ENCODE peak calls at places on chromosome 17, in seven cellular contexts. M is cardiac muscle cell, Y is tibial artery, T is IMR-90, C is ovary, J is heart left ventricle, S is GM23338. I is an unnamed sample. For H3K4me1, the result is how much of the 10 kb centered on the place peaks cover.

GRCh38 chr17:56653877-56654276 is 60.4 kb downstream of the NOG start:
- DNase-seq in S (peak), T (peak), Y (no peak), C (no peak), J (no peak), M (peak), I (no peak)

GRCh38 chr17:13428611-13429042 is 173.1 kb downstream of the HS3ST3A1 start:
- DNase-seq in Y (no peak), M (no peak), J (no peak), T (no peak), S (no peak), C (no peak), I (no peak)

GRCh38 chr17:488993-489757 is 136.6 kb upstream of the RPH3AL start:
- DNase-seq in M (peak), S (peak), C (no peak), J (peak), T (peak), Y (no peak), I (no peak)

GRCh38 chr17:64155751-64156544 is 26.0 kb upstream of the ERN1 start:
- DNase-seq in T (peak), Y (no peak), S (no peak), J (peak), C (no peak), M (no peak), I (peak)

GRCh38 chr17:6497496-6498221 is 53.4 kb downstream of the PIMREG start:
- DNase-seq in J (no peak), T (no peak), M (no peak), S (peak), Y (peak), C (no peak), I (no peak)

GRCh38 chr17:40100669-40101366 is 429 bp upstream of the NR1D1 start:
- DNase-seq in S (peak), J (peak), M (peak), Y (peak), C (peak), T (peak), I (peak)

GRCh38 chr17:45287526-45288264 is 25.8 kb upstream of the SPATA32 start:
- DNase-seq in M (no peak), J (no peak), C (no peak), Y (no peak), S (no peak), T (no peak), I (no peak)

GRCh38 chr17:16255481-16255901 is 38.5 kb downstream of the PIGL start:
- DNase-seq in C (peak), J (peak), S (peak), Y (peak), M (peak), T (peak), I (peak)

GRCh38 chr17:48954300-48954755 is 9.7 kb upstream of the SNF8 start:
- DNase-seq in T (peak), M (peak), J (no peak), C (no peak), Y (no peak), S (peak), I (no peak)

GRCh38 chr17:75404739-75405364 is 626 bp downstream of the GRB2 start:
- DNase-seq in Y (peak), M (peak), T (peak), C (peak), S (peak), J (peak), I (peak)

GRCh38 chr17:57135748-57136342 is 50.8 kb downstream of the AKAP1 start:
- DNase-seq in J (no peak), T (no peak), S (no peak), M (no peak), Y (peak), C (no peak), I (no peak)

GRCh38 chr17:73952498-73953205 is 250.8 kb upstream of the RPL38 start:
- DNase-seq in J (peak), Y (no peak), T (no peak), M (peak), C (no peak), S (peak), I (peak)

GRCh38 chr17:13601317-13601775 is 383 bp downstream of the HS3ST3A1 start:
- DNase-seq in J (peak), S (peak), C (no peak), Y (no peak), T (no peak), M (peak), I (no peak)

GRCh38 chr17:73855933-73856332 is 211.7 kb upstream of the SDK2 start:
- DNase-seq in T (no peak), S (no peak), M (no peak), Y (no peak), J (no peak), C (no peak), I (peak)

GRCh38 chr17:64496348-64496785 is 487 bp downstream of the POLG2 start:
- DNase-seq in C (no peak), J (no peak), S (peak), M (peak), T (no peak), Y (peak), I (no peak)

GRCh38 chr17:31691251-31691905 is 167.7 kb downstream of the COPRS start:
- DNase-seq in J (no peak), T (no peak), C (no peak), S (no peak), Y (no peak), M (no peak), I (no peak)

GRCh38 chr17:34261568-34261967 is 6.5 kb downstream of the CCL2 start:
- DNase-seq in C (no peak), Y (no peak), T (no peak), S (no peak), J (no peak), M (no peak), I (no peak)

GRCh38 chr17:72726936-72727335 is 365.6 kb downstream of the SLC39A11 start:
- DNase-seq in T (peak), C (no peak), M (no peak), S (no peak), Y (no peak), J (no peak), I (no peak)
- TF ChIP-seq CTCF in T (peak), C (no peak), M (no peak), S (no peak), Y (no peak), J (no peak), I (no peak)

DNA sequence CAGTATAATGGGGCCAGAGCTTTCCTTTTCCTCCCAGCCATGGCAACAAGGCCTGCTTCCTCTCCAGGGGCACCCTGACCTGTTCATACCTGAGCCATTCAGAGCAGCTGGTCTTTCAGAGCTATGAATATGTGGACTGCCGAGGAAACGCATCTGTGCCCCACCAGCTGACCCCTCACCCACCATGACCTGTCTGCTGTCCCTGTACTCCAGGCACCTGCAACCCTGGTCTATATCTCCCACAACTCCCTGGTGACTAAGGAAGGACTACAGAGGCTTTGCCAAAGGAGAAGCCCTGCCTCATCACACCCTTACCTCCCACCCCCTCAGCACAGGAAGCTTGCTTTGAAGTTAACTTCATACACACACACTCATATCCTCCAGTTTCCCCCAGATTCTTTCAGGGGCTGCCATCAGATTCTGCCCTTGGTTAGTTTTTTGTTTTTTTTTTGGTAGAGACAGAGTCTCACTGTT is 6.0 kb downstream of the TMEM106A start:
- DNase-seq in C (no peak), Y (no peak), J (no peak), T (no peak), M (no peak), S (no peak), I (no peak)
- H3K4me3 ChIP-seq in C (no peak), Y (no peak), J (no peak), T (no peak), M (no peak), S (no peak), I (no peak)

GRCh38 chr17:29620779-29621500 is 1.8 kb downstream of the CORO6 start:
- DNase-seq in T (no peak), C (no peak), Y (peak), S (no peak), M (no peak), J (no peak), I (no peak)

GRCh38 chr17:29624586-29624985 is 1.9 kb upstream of the CORO6 start:
- DNase-seq in M (no peak), S (no peak), J (no peak), T (no peak), Y (no peak), C (no peak), I (no peak)

GRCh38 chr17:29621751-29622194 is 939 bp downstream of the CORO6 start:
- DNase-seq in J (no peak), C (no peak), T (no peak), Y (peak), M (no peak), S (no peak), I (no peak)

GRCh38 chr17:29623283-29623647 is 553 bp upstream of the CORO6 start:
- DNase-seq in S (peak), C (no peak), M (no peak), Y (peak), T (no peak), J (no peak), I (no peak)

DNA sequence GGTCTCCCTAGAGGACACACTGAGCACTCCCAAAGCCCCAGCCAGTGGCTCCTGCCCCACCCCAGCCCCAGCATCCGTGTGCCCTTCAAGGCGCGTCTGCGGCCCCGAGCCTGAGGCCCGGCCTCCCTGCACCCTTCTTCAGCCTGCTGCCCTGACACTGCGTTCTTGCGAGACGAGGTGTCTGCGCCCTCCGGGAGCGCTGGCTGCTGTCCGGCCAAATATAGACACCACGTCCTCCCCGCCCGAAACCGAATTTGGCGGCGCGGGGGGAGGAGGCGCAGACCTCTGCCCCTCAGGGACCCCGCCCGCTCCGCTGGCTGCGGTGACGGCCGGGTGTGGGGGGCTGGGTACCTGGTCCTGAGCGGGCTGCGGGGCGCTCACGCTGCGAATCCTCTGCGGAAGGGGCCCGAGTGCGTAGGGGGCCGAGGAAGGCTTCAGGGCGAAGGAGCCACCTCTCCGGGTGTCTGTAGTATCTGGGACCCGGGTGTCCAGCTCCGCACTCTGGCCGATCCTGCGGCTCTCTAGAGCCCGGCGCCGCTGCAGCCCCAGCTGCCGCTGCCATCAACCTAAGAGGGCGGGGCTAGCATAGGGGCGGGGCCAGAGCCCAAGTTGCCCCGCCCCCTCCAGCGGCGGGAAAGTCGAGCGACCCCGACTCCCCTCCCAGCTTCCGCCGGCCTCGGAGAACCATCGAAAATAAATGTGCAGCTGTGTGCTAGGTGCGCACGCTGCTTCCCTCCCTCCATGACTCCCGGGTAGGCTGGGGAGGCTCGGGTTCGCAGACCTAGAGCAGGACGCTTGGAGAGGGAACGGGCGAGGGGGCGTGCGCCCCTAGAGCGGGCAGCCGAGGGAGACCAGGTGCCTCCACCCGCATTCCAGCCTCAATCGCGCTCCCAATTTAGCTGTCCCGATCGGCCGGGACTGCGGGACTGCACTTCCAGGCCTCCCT is at the start of gene CORO6:
- DNase-seq in M (peak), J (peak), S (peak), T (peak), C (peak), Y (peak), I (peak)
- H3K4me1 ChIP-seq in M (under half), J (under half), S (under half), T (under half), C (under half), Y (half or more), I (under half)

GRCh38 chr17:81962499-81963441 is 1.8 kb upstream of the NOTUM start:
- DNase-seq in J (no peak), M (no peak), S (peak), C (peak), T (no peak), Y (no peak), I (no peak)

GRCh38 chr17:81960130-81960958 is 643 bp downstream of the NOTUM start:
- DNase-seq in T (no peak), C (peak), S (peak), J (no peak), Y (no peak), M (no peak), I (no peak)

GRCh38 chr17:81959362-81960129 is 1.4 kb downstream of the NOTUM start:
- DNase-seq in Y (no peak), S (peak), J (peak), T (peak), C (peak), M (peak), I (peak)

GRCh38 chr17:81961554-81962498 is 839 bp upstream of the NOTUM start:
- DNase-seq in J (no peak), T (no peak), S (peak), Y (no peak), C (no peak), M (no peak), I (no peak)

DNA sequence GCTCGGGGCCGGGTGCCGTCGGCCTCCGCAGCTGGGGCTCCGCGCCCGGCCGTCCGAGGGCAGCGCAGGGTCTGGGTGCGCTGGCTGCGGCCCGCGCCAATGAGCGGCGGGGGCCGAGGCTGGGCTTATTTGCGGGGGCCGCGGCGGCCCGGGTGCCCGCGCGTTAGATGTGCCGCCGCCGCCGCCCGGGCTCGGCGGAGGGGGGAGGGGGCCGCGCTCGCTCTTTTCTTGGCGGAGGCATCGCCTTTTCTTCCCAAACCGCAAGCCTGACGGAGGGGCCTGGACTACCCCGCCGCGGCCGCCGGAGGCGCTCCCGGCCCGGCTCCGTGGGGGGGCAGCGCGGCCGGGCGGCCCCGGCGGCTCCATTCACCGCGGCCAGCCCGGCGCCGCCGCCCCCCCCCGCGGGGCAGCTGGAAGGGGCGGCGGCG is at the start of gene NOTUM:
- DNase-seq in M (peak), Y (no peak), J (no peak), S (peak), T (peak), C (peak), I (no peak)
- TF ChIP-seq CTCF in M (peak), Y (no peak), J (no peak), S (no peak), T (peak), C (no peak), I (peak)

DNA sequence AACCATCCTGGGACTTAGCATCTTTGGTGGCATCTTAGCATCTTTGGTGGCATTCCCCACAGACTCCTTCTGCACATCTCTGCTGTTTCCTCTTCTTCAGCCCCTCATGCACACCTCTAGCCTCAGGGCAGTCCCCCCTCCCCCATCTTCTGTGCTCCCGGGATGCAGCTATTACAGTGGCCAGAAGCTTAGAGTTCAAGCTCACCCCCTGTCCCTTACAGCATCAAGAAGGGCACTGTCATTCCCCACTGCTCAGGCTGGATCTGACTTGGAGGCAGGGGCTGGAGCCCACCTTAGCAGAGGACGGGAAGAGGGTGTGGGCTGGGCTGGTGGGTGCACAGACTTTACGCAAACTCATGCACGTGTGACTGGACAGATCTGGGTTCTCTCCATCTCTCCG is 650 bp downstream of the EPN3 start:
- DNase-seq in M (no peak), C (no peak), J (no peak), T (no peak), Y (no peak), S (peak), I (no peak)
- H3K4me3 ChIP-seq in M (peak), C (peak), J (peak), T (no peak), Y (no peak), S (peak), I (peak)

GRCh38 chr17:62140376-62140775 is 75.3 kb upstream of the MED13 start:
- DNase-seq in Y (no peak), M (no peak), T (no peak), S (no peak), J (no peak), C (no peak), I (no peak)

GRCh38 chr17:62134397-62134796 is 69.3 kb upstream of the MED13 start:
- DNase-seq in T (peak), M (no peak), C (no peak), S (no peak), Y (no peak), J (no peak), I (no peak)

GRCh38 chr17:62140836-62141235 is 75.8 kb upstream of the MED13 start:
- DNase-seq in J (no peak), C (no peak), Y (no peak), S (no peak), T (peak), M (no peak), I (no peak)

GRCh38 chr17:62135742-62136141 is 70.7 kb upstream of the MED13 start:
- DNase-seq in C (no peak), Y (no peak), M (no peak), J (no peak), S (no peak), T (no peak), I (no peak)

DNA sequence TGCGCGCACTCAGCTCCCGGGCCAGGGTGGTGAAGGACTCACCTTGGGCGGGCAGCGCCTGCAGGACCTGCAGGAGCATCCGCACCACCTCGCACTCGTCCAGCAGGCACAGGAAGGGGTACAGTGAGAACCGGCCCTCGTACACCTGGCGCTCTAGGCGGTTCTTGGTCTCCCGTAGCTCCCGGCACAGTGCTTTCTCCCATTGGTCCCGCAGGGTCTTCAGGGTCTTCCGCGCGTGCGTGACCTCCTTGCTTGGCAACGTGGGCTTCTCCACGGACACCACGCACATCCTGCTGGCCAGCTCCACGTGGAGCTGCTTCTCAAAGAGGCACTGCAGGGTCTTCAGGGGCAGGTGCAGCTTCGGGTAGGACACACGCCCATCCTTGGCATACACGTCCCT is 74.1 kb upstream of the MED13 start:
- DNase-seq in J (no peak), M (no peak), S (no peak), C (no peak), Y (no peak), T (no peak), I (no peak)
- H3K4me1 ChIP-seq in J (under half), M (under half), S (under half), C (under half), Y (under half), T (under half), I (under half)

GRCh38 chr17:17993366-17993765 is 20.7 kb downstream of the DRC3 start:
- DNase-seq in J (no peak), M (no peak), T (no peak), C (no peak), S (no peak), Y (no peak), I (no peak)

GRCh38 chr17:17993852-17994251 is 21.2 kb downstream of the DRC3 start:
- DNase-seq in Y (no peak), S (no peak), J (no peak), T (no peak), C (no peak), M (no peak), I (no peak)

GRCh38 chr17:17990282-17990681 is 17.6 kb downstream of the DRC3 start:
- DNase-seq in M (no peak), J (no peak), Y (no peak), T (no peak), C (no peak), S (no peak), I (no peak)

GRCh38 chr17:17994770-17995169 is 22.1 kb downstream of the DRC3 start:
- DNase-seq in Y (no peak), M (no peak), T (no peak), C (no peak), J (peak), S (no peak), I (no peak)

DNA sequence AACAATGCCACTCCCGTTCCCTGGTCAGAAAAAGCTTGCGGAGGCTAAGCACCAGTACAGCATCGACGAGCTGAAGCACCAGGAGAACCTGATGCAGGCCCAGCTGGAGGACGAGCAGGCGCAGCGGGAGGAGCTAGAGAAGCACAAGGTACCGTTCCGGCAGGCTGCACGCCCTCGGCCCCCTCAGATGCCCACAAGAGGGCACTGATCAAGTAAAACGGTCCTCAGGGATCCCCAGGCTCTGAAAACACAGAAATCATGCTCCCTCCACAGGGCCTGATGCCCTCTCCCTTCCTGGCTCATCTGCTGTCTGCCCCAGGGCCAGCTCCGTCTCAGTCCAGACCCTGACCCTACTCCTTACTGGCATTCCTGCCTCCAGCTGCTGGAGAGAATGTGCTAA is 21.6 kb downstream of the DRC3 start:
- DNase-seq in T (no peak), S (peak), C (peak), M (peak), Y (no peak), J (peak), I (peak)
- TF ChIP-seq CTCF in T (peak), S (peak), C (no peak), M (peak), Y (no peak), J (peak), I (peak)

GRCh38 chr17:28712705-28713415 is 1.2 kb upstream of the PROCA1 start:
- DNase-seq in S (no peak), Y (no peak), T (no peak), C (no peak), J (peak), M (no peak), I (no peak)

GRCh38 chr17:28714281-28714680 is 2.6 kb upstream of the PROCA1 start:
- DNase-seq in T (no peak), C (peak), Y (no peak), M (no peak), S (no peak), J (no peak), I (no peak)

GRCh38 chr17:28711723-28712036 is at the start of gene PROCA1:
- DNase-seq in M (no peak), Y (no peak), T (no peak), J (no peak), C (no peak), S (peak), I (no peak)

GRCh38 chr17:28712037-28712704 is 483 bp upstream of the PROCA1 start:
- DNase-seq in T (no peak), J (peak), M (peak), C (peak), S (peak), Y (no peak), I (peak)

GRCh38 chr17:28710948-28711722 is 553 bp downstream of the PROCA1 start:
- DNase-seq in M (peak), T (peak), Y (peak), C (peak), J (peak), S (peak), I (peak)
- H3K4me3 ChIP-seq in M (peak), T (peak), Y (peak), C (peak), J (peak), S (peak), I (peak)

GRCh38 chr17:35773129-35773528 is 12.4 kb downstream of the C17orf50 start:
- DNase-seq in S (no peak), T (no peak), M (no peak), J (no peak), C (no peak), Y (no peak), I (no peak)
- H3K4me1 ChIP-seq in S (under half), T (under half), M (under half), J (under half), C (under half), Y (half or more), I (under half)

I was measured in heart right ventricle.